ENCODE peak calls at places on chromosomes 12 and 14, in nine cellular contexts. C, A, D, H, N, T, B, I and G are unnamed samples.

GRCh38 chr14:103561381-103562134 is 899 bp downstream of the BAG5 start:
- DNase-seq in B (no peak), C (no peak), H (peak; percentile 48), A (peak; percentile 31), N (peak; percentile 56), D (peak; percentile 26), I (peak; percentile 68), T (no peak), G (peak; percentile 67)

GRCh38 chr12:70837026-70837425 is 83.5 kb downstream of the PTPRR start:
- DNase-seq in H (no peak), T (no peak), C (no peak), D (no peak), N (peak; percentile 13), I (no peak), B (no peak), A (no peak), G (no peak)

GRCh38 chr12:47391566-47391965 is 311.8 kb upstream of the AMIGO2 start:
- DNase-seq in A (no peak), T (peak; percentile 60), C (no peak), B (no peak), N (no peak), D (no peak), H (no peak), I (no peak), G (peak; percentile 93)

GRCh38 chr14:73752297-73752992 is 38.3 kb upstream of the PNMA1 start:
- DNase-seq in D (peak; percentile 73), N (peak; percentile 97), I (peak; percentile 48), T (no peak), A (peak; percentile 90), H (peak; percentile 50), B (peak; percentile 58), C (no peak), G (peak; percentile 58)

GRCh38 chr14:100389497-100390104 is 66.5 kb downstream of the SLC25A47 start:
- DNase-seq in D (no peak), N (no peak), I (no peak), C (no peak), T (no peak), A (no peak), B (no peak), H (no peak), G (no peak)

GRCh38 chr14:100285021-100285912 is 21.0 kb downstream of the SLC25A29 start:
- DNase-seq in I (peak; percentile 82), A (peak; percentile 57), C (peak; percentile 68), N (peak; percentile 66), B (peak; percentile 71), T (peak; percentile 83), H (peak; percentile 50), D (peak; percentile 81), G (peak; percentile 77)

GRCh38 chr12:4762773-4763172 is 42.6 kb downstream of the GALNT8 start:
- DNase-seq in N (no peak), T (no peak), C (no peak), I (peak; percentile 28), B (no peak), A (no peak), H (no peak), D (no peak), G (peak; percentile 7)

GRCh38 chr12:106903241-106903950 is 52.3 kb upstream of the TMEM263 start:
- DNase-seq in A (peak; percentile 70), C (peak; percentile 62), H (peak; percentile 59), B (peak; percentile 86), I (peak; percentile 41), T (peak; percentile 45), N (peak; percentile 28), D (peak; percentile 85), G (peak; percentile 83)

GRCh38 chr12:20492251-20492728 is 124.0 kb downstream of the PDE3A start:
- DNase-seq in N (peak; percentile 39), C (no peak), I (no peak), B (no peak), T (no peak), H (peak; percentile 1), D (no peak), A (peak; percentile 71), G (peak; percentile 59)

GRCh38 chr12:121630791-121631190 is 4.5 kb downstream of the ORAI1 start:
- DNase-seq in T (no peak), B (peak; percentile 56), D (no peak), I (no peak), H (no peak), C (no peak), A (no peak), N (no peak), G (no peak)

GRCh38 chr12:120709976-120710804 is at the start of gene UNC119B:
- DNase-seq in N (peak; percentile 47), D (peak; percentile 86), I (peak; percentile 72), T (peak; percentile 67), C (peak; percentile 67), A (peak; percentile 49), B (peak; percentile 83), H (peak; percentile 50), G (peak; percentile 76)

GRCh38 chr14:70780396-70781075 is 28.8 kb downstream of the MAP3K9 start:
- DNase-seq in I (peak; percentile 83), H (no peak), C (no peak), T (no peak), N (no peak), D (no peak), A (no peak), B (peak; percentile 21), G (no peak)

GRCh38 chr12:45284096-45284901 is 68.4 kb downstream of the ANO6 start:
- DNase-seq in H (no peak), N (peak; percentile 79), A (no peak), I (no peak), C (peak; percentile 44), T (no peak), D (no peak), B (no peak), G (no peak)

GRCh38 chr12:46209914-46210834 is 58.7 kb downstream of the SLC38A1 start:
- DNase-seq in A (peak; percentile 95), H (peak; percentile 96), I (peak; percentile 65), C (no peak), B (no peak), T (no peak), D (no peak), N (no peak), G (peak; percentile 90)

GRCh38 chr12:126558219-126558618 is 1493.0 kb downstream of the AACS start:
- DNase-seq in N (no peak), D (no peak), I (no peak), C (no peak), T (no peak), B (no peak), A (no peak), H (no peak), G (no peak)

GRCh38 chr14:70907996-70908917 is 998 bp downstream of the PCNX1 start:
- DNase-seq in T (peak; percentile 51), D (peak; percentile 68), C (peak; percentile 39), B (peak; percentile 71), H (peak; percentile 71), A (peak; percentile 55), N (peak; percentile 55), I (peak; percentile 66), G (peak; percentile 75)

GRCh38 chr12:116370886-116371580 is 93.5 kb upstream of the MED13L start:
- DNase-seq in T (no peak), A (no peak), N (peak; percentile 46), H (no peak), D (peak; percentile 61), I (no peak), B (peak; percentile 21), C (no peak), G (no peak)

GRCh38 chr14:74551903-74552371 is 58.4 kb downstream of the ISCA2 start:
- DNase-seq in I (no peak), D (no peak), A (no peak), T (no peak), C (no peak), B (no peak), H (no peak), N (peak; percentile 41), G (no peak)

GRCh38 chr12:53217049-53217929 is 10.2 kb upstream of the ITGB7 start:
- DNase-seq in D (no peak), T (peak; percentile 61), H (peak; percentile 72), C (no peak), A (peak; percentile 63), B (no peak), N (peak; percentile 72), I (no peak), G (peak; percentile 76)

GRCh38 chr12:65278576-65279386 is at the start of gene MSRB3:
- DNase-seq in N (peak; percentile 83), H (peak; percentile 64), I (no peak), C (peak; percentile 62), T (no peak), D (peak; percentile 19), A (peak; percentile 66), B (peak; percentile 78), G (peak; percentile 22)

DNA sequence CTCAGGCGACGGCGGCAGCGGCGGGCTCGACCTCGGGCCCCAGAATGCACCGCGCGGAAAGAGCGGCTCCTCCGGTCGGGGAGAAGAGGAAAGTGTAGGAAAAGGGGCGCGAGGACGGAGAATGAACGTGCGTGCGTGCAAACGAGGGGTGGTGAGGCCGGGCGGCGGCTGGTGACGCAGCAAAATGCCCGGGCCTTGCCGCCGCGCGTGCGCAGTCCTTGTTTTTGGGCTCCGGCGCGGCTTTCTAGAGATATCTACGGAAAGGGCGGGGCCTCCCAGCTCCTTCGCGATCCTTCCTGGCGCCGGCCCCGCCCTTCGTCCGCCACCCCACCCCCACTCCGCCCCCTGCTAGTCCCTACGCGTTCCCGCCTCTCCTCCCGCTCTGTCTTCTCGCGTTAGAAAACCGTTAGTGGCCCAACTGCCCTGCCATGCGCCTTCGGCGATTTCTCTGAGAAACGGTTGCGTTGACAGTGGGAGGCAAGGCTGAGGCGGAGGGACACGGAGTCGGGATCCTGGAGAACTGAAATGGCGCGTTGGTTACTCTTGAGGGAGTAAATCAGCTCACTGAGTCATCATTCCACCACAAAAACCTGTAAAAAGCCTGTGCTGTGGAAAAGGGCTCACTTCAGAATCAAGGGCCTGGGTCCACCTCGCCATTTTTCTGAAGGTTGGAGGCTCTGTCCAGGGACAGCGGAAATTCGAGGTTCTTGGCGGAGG is at the start of gene PTGES3:
- DNase-seq in C (peak; percentile 96), H (peak; percentile 98), T (peak; percentile 96), D (peak; percentile 98), B (peak; percentile 97), A (peak; percentile 99), N (peak; percentile 97), I (peak; percentile 98), G (peak; percentile 99)
- TF ChIP-seq CTCF in C (no peak), H (peak; percentile 4), T (no peak), D (no peak), B (no peak), A (no peak), N (no peak), I (no peak), G (no peak)

GRCh38 chr12:110861729-110862128 is 14.9 kb downstream of the CCDC63 start:
- DNase-seq in D (no peak), T (no peak), C (peak; percentile 10), H (no peak), A (no peak), N (no peak), I (peak; percentile 14), B (no peak), G (no peak)
- TF ChIP-seq CTCF in D (no peak), T (no peak), C (peak; percentile 18), H (no peak), A (no peak), N (no peak), I (peak; percentile 55), B (no peak), G (no peak)

GRCh38 chr12:68612675-68613074 is 2.0 kb downstream of the RAP1B start:
- DNase-seq in N (no peak), T (no peak), H (no peak), I (no peak), D (no peak), B (no peak), A (no peak), C (no peak), G (no peak)
- TF ChIP-seq CTCF in N (no peak), T (no peak), H (no peak), I (no peak), D (no peak), B (no peak), A (no peak), C (no peak), G (no peak)

GRCh38 chr12:63276537-63277365 is 125.8 kb upstream of the AVPR1A start:
- DNase-seq in D (peak; percentile 57), H (peak; percentile 37), N (peak; percentile 13), T (no peak), B (peak; percentile 71), A (peak; percentile 67), C (peak; percentile 69), I (peak; percentile 21), G (peak; percentile 44)
- TF ChIP-seq CTCF in D (peak; percentile 70), H (peak; percentile 89), N (peak; percentile 70), T (peak; percentile 24), B (peak; percentile 56), A (peak; percentile 83), C (peak; percentile 66), I (peak; percentile 82), G (peak; percentile 60)